ENCODE peak calls at places on chromosomes 7 and 10, in five cellular contexts. V is GM23248, G is HCT116, Y is GM19239, D is lower lobe of right lung. X is an unnamed sample.

GRCh38 chr7:44673771-44674170 is 67.3 kb downstream of the OGDH start:
- DNase-seq in V (no peak), D (no peak), Y (no peak), G (no peak), X (no peak)

GRCh38 chr10:70271996-70272924 is 11.5 kb downstream of the NPFFR1 start:
- DNase-seq in Y (no peak), D (no peak), G (no peak), V (peak; percentile 40), X (no peak)

GRCh38 chr7:10908600-10908999 is 65.1 kb upstream of the PHF14 start:
- DNase-seq in V (no peak), D (no peak), Y (no peak), G (no peak), X (no peak)

GRCh38 chr7:19146699-19147098 is 1.5 kb upstream of the FERD3L start:
- DNase-seq in D (no peak), G (no peak), V (peak; percentile 37), Y (no peak), X (no peak)

GRCh38 chr10:96718304-96718990 is 1.9 kb downstream of the PIK3AP1 start:
- DNase-seq in D (no peak), G (no peak), Y (no peak), V (no peak), X (no peak)

GRCh38 chr10:124730790-124731189 is 13.4 kb downstream of the FAM53B start:
- DNase-seq in V (no peak), G (no peak), Y (no peak), D (no peak), X (no peak)

GRCh38 chr10:34637419-34637911 is 177.6 kb downstream of the PARD3 start:
- DNase-seq in G (peak; percentile 10), V (peak; percentile 46), Y (peak; percentile 30), D (peak; percentile 63), X (peak; percentile 58)

GRCh38 chr7:139842414-139843210 is 13.5 kb downstream of the TBXAS1 start:
- DNase-seq in Y (no peak), V (no peak), G (no peak), D (no peak), X (no peak)

GRCh38 chr7:124030964-124031363 is 1.9 kb downstream of the TMEM229A start:
- DNase-seq in D (no peak), V (no peak), G (no peak), Y (no peak), X (no peak)

GRCh38 chr7:1458676-1459511 is at the start of gene MICALL2:
- DNase-seq in Y (no peak), V (peak; percentile 97), D (peak; percentile 83), G (peak; percentile 54), X (no peak)

GRCh38 chr10:83539528-83540308 is 599.6 kb upstream of the GHITM start:
- DNase-seq in V (no peak), D (no peak), Y (no peak), G (no peak), X (no peak)

GRCh38 chr10:44513592-44513991 is 128.7 kb upstream of the CXCL12 start:
- DNase-seq in V (peak; percentile 78), D (no peak), Y (no peak), G (no peak), X (no peak)

X was measured in B cell.